ENCODE peak calls at places on chromosomes 7 and 10, in four cellular contexts. M, R, O and N are unnamed samples.
A peak's percentile ranks its signal among the peaks of the same experiment; 100 is the strongest.

GRCh38 chr7:140640060-140640611 is 477 bp downstream of the DENND2A start:
- DNase-seq in O (no peak), R (peak; percentile 33), M (peak; percentile 84), N (peak; percentile 30)

GRCh38 chr7:52168085-52168484 is 851.5 kb upstream of the COBL start:
- DNase-seq in R (peak; percentile 13), O (no peak), M (no peak), N (no peak)

GRCh38 chr10:91887075-91887899 is 22.0 kb downstream of the FGFBP3 start:
- DNase-seq in O (peak; percentile 42), R (peak; percentile 37), M (peak; percentile 71), N (peak; percentile 30)

GRCh38 chr10:116705498-116705897 is 36.9 kb downstream of the HSPA12A start:
- DNase-seq in M (no peak), O (no peak), R (no peak), N (no peak)

GRCh38 chr10:34434119-34434594 is 380.9 kb downstream of the PARD3 start:
- DNase-seq in O (peak; percentile 33), M (no peak), R (peak; percentile 56), N (no peak)

GRCh38 chr7:157446322-157446721 is 109.5 kb downstream of the DNAJB6 start:
- DNase-seq in R (no peak), O (no peak), M (no peak), N (no peak)

GRCh38 chr7:157678503-157678902 is 341.7 kb downstream of the DNAJB6 start:
- DNase-seq in M (no peak), R (no peak), O (no peak), N (no peak)

GRCh38 chr7:139075871-139076686 is 33.4 kb downstream of the ZC3HAV1 start:
- DNase-seq in M (no peak), R (no peak), O (no peak), N (no peak)

GRCh38 chr7:105268056-105268455 is 120.7 kb downstream of the SRPK2 start:
- DNase-seq in O (no peak), M (no peak), R (peak; percentile 32), N (peak; percentile 77)

GRCh38 chr7:129609666-129610065 is 1.9 kb upstream of the NRF1 start:
- DNase-seq in R (no peak), M (no peak), O (no peak), N (no peak)

GRCh38 chr7:127844165-127844564 is 187.1 kb downstream of the LRRC4 start:
- DNase-seq in R (no peak), M (no peak), O (no peak), N (no peak)

GRCh38 chr10:117942261-117942660 is 104.5 kb downstream of the RAB11FIP2 start:
- DNase-seq in O (no peak), M (no peak), R (no peak), N (no peak)

GRCh38 chr7:97868788-97869187 is 3.4 kb downstream of the ASNS start:
- DNase-seq in R (no peak), M (no peak), O (no peak), N (no peak)

GRCh38 chr7:16636533-16637173 is 8.9 kb downstream of the ANKMY2 start:
- DNase-seq in R (no peak), O (no peak), M (no peak), N (no peak)

GRCh38 chr7:157872447-157872846 is 535.6 kb downstream of the DNAJB6 start:
- DNase-seq in M (no peak), R (no peak), O (no peak), N (no peak)

GRCh38 chr7:151327659-151328058 is 14.0 kb upstream of the NUB1 start:
- DNase-seq in M (no peak), O (no peak), R (no peak), N (no peak)

GRCh38 chr7:116193329-116194087 is 16.8 kb upstream of the TES start:
- DNase-seq in M (no peak), R (no peak), O (no peak), N (no peak)

GRCh38 chr10:95445223-95445836 is 115.8 kb downstream of the SORBS1 start:
- DNase-seq in M (peak; percentile 89), O (peak; percentile 84), R (peak; percentile 42), N (peak; percentile 89)

GRCh38 chr7:155356323-155357105 is 58.8 kb downstream of the INSIG1 start:
- DNase-seq in R (peak; percentile 29), M (no peak), O (peak; percentile 30), N (no peak)

GRCh38 chr7:76091506-76091905 is 43.6 kb downstream of the MDH2 start:
- DNase-seq in O (no peak), R (no peak), M (no peak), N (no peak)

GRCh38 chr7:55074008-55074499 is 55.2 kb downstream of the EGFR start:
- DNase-seq in O (peak; percentile 32), R (peak; percentile 98), M (no peak), N (peak; percentile 96)

DNA sequence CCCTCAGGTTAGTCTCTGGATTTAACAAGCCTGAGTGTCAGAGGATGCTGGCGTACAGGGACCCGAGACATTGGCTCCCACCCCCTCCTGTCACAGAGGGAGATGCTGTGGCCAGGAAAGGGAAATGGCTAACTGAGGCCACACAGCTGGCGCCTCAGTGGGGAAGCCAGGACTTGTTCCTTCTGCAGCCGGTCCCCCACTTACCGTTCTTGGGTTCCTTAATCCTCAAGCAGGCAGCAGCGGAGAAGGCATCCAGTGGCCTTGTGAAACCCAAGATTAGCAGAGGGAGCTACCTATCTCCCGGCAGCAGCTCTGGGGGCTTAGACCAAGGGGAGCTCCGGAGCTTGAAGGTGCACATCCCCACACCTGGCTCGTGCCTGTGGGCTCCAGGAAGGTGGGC is 65.4 kb downstream of the NEURL1 start:
- DNase-seq in O (no peak), R (no peak), M (peak; percentile 46), N (no peak)
- H3K27ac ChIP-seq in O (no peak overlapping the region), R (no peak overlapping the region), M (no peak overlapping the region), N (no peak overlapping the region)

GRCh38 chr7:666454-667292 is 59.8 kb upstream of the DNAAF5 start:
- DNase-seq in O (no peak), R (no peak), M (no peak), N (no peak)
- H3K27ac ChIP-seq in O (no peak overlapping the region), R (no peak overlapping the region), M (peak overlapping the region; percentile 61), N (no peak overlapping the region)

GRCh38 chr10:63718453-63718852 is 197.3 kb downstream of the REEP3 start:
- DNase-seq in M (no peak), R (no peak), O (no peak), N (no peak)
- H3K27ac ChIP-seq in M (no peak overlapping the region), R (peak overlapping the region; percentile 66), O (no peak overlapping the region), N (no peak overlapping the region)

DNA sequence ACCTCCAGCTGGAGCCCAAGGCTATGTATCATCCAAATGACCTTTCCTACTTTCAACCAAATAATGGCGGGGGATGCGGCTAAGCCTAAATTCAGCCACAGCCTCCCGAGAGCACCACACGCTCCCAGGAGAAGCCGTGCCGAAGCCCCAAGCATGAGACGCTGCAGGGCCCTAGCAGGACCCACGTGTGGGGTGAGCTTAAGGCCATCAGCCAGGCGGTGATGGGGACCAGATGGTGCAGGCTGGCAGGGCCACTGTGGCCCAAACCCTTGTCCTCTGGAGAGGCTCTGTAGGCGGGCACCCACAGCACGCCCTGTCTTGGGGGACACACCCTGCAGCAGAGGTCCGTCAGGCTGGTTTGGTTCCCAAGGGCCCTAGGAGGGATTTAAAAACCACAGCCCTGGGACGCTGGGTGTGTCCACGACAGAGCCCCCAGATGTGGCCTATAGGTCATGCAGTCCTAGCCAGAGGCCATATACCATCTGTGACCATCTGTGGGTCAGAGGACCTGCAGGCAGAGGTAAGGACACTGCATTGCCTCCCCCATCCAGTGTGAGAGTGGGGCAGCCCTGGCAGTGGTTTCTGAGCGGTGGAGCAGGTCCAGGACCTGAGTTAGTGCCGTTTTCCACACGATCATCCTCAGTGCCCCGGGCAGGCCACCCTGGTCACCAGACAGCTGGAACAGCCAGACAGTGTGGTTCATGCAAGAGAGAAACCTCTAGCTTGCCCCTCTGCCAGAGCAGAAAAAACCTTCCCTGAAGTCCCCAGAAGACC is 39.6 kb upstream of the INPP5A start:
- DNase-seq in R (no peak), M (no peak), O (no peak), N (no peak)
- H3K27ac ChIP-seq in R (no peak overlapping the region), M (no peak overlapping the region), O (no peak overlapping the region), N (no peak overlapping the region)